ENCODE peak calls at places on chromosome 18, in seven cellular contexts. Q is WERI-Rb-1, A is neuronal stem cell, S is adrenal gland, X is SK-N-SH, L is body of pancreas, W is pancreas. K is an unnamed sample.
A peak's percentile ranks its signal among the peaks of the same experiment; 100 is the strongest.

GRCh38 chr18:57027190-57027708 is 119.6 kb upstream of the BOD1L2 start:
- DNase-seq in Q (no peak), A (no peak), S (no peak), X (no peak), L (peak; percentile 34), W (no peak), K (no peak)

GRCh38 chr18:70197042-70197441 is 8.4 kb downstream of the RTTN start:
- DNase-seq in Q (no peak), A (no peak), S (no peak), X (no peak), L (no peak), W (no peak), K (no peak)

GRCh38 chr18:41763361-41763760 is 191.7 kb upstream of the PIK3C3 start:
- DNase-seq in Q (no peak), A (no peak), S (no peak), X (no peak), L (no peak), W (no peak), K (no peak)

GRCh38 chr18:74378179-74378682 is 62.6 kb downstream of the C18orf63 start:
- DNase-seq in Q (no peak), A (no peak), S (no peak), X (no peak), L (no peak), W (no peak), K (no peak)

GRCh38 chr18:21450913-21451312 is 149.6 kb downstream of the ESCO1 start:
- DNase-seq in Q (no peak), A (no peak), S (no peak), X (no peak), L (no peak), W (no peak), K (no peak)

GRCh38 chr18:27921392-27921791 is 255.5 kb downstream of the CDH2 start:
- DNase-seq in Q (no peak), A (no peak), S (no peak), X (no peak), L (no peak), W (no peak), K (no peak)

GRCh38 chr18:69804776-69805501 is 142.7 kb downstream of the CD226 start:
- DNase-seq in Q (no peak), A (no peak), S (no peak), X (no peak), L (no peak), W (no peak), K (no peak)

GRCh38 chr18:74790451-74790850 is 192.8 kb downstream of the ZNF407 start:
- DNase-seq in Q (no peak), A (no peak), S (no peak), X (no peak), L (no peak), W (no peak), K (no peak)

GRCh38 chr18:64332851-64333250 is 184.0 kb upstream of the LINC00305 start:
- DNase-seq in Q (no peak), A (no peak), S (no peak), X (no peak), L (no peak), W (no peak), K (no peak)

GRCh38 chr18:2881490-2882195 is 34.8 kb downstream of the EMILIN2 start:
- DNase-seq in Q (no peak), A (no peak), S (no peak), X (no peak), L (peak; percentile 57), W (no peak), K (no peak)

GRCh38 chr18:62384610-62385097 is 59.5 kb downstream of the TNFRSF11A start:
- DNase-seq in Q (no peak), A (no peak), S (no peak), X (no peak), L (peak; percentile 5), W (no peak), K (no peak)

GRCh38 chr18:48488388-48488850 is 50.4 kb upstream of the CTIF start:
- DNase-seq in Q (no peak), A (no peak), S (peak; percentile 93), X (no peak), L (peak; percentile 89), W (peak; percentile 75), K (peak; percentile 41)

GRCh38 chr18:76420888-76421287 is 74.2 kb downstream of the ZNF516 start:
- DNase-seq in Q (no peak), A (no peak), S (no peak), X (no peak), L (no peak), W (no peak), K (no peak)

GRCh38 chr18:76412818-76413565 is 82.0 kb downstream of the ZNF516 start:
- DNase-seq in Q (no peak), A (no peak), S (no peak), X (no peak), L (no peak), W (no peak), K (no peak)

GRCh38 chr18:76419811-76420210 is 75.2 kb downstream of the ZNF516 start:
- DNase-seq in Q (no peak), A (no peak), S (no peak), X (no peak), L (no peak), W (no peak), K (no peak)

GRCh38 chr18:76414936-76415621 is 80.0 kb downstream of the ZNF516 start:
- DNase-seq in Q (no peak), A (no peak), S (no peak), X (no peak), L (no peak), W (no peak), K (no peak)

DNA sequence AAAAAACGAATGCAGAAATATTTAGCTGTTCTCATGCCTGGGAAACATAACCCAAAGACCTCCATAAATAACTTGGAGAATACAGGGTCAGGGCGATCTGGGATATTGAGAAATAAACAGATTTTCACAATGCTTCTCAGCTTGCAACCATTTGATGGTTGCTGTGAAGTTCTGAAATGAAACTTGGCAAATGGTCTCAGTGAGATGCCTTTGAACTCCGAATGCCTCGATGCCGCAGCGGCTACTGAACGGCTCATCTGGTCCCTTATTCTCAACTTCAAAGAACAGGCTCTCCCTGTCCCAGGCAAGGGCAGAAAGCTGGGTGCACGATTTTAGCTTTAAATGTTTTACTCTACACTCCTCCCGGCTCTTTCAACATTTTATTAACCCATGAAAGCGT is 78.1 kb downstream of the ZNF516 start:
- DNase-seq in Q (no peak), A (no peak), S (peak; percentile 74), X (no peak), L (no peak), W (no peak), K (no peak)
- H3K4me3 ChIP-seq in Q (no peak overlapping the region), A (no peak overlapping the region), S (no peak overlapping the region), X (no peak overlapping the region), L (no peak overlapping the region), W (no peak overlapping the region), K (no peak overlapping the region)

GRCh38 chr18:49563701-49564100 is 1.8 kb downstream of the LIPG start:
- DNase-seq in Q (no peak), A (no peak), S (no peak), X (no peak), L (no peak), W (no peak), K (no peak)

GRCh38 chr18:49565101-49565500 is 3.2 kb downstream of the LIPG start:
- DNase-seq in Q (no peak), A (no peak), S (no peak), X (no peak), L (no peak), W (no peak), K (no peak)

GRCh38 chr18:49563130-49563540 is 1.3 kb downstream of the LIPG start:
- DNase-seq in Q (no peak), A (no peak), S (no peak), X (no peak), L (no peak), W (no peak), K (no peak)

GRCh38 chr18:49565656-49566055 is 3.8 kb downstream of the LIPG start:
- DNase-seq in Q (peak; percentile 45), A (no peak), S (peak; percentile 53), X (peak; percentile 65), L (peak; percentile 85), W (peak; percentile 74), K (peak; percentile 39)

GRCh38 chr18:49564435-49564834 is 2.6 kb downstream of the LIPG start:
- DNase-seq in Q (no peak), A (no peak), S (no peak), X (no peak), L (no peak), W (no peak), K (no peak)
- H3K4me3 ChIP-seq in Q (no peak overlapping the region), A (peak overlapping the region; percentile 64), S (no peak overlapping the region), X (no peak overlapping the region), L (no peak overlapping the region), W (no peak overlapping the region), K (no peak overlapping the region)

GRCh38 chr18:58194028-58194427 is 150.0 kb downstream of the NEDD4L start:
- DNase-seq in Q (peak; percentile 72), A (no peak), S (no peak), X (peak; percentile 57), L (peak; percentile 56), W (peak; percentile 32), K (no peak)

GRCh38 chr18:58195278-58195721 is 151.3 kb downstream of the NEDD4L start:
- DNase-seq in Q (no peak), A (no peak), S (no peak), X (no peak), L (peak; percentile 74), W (peak; percentile 57), K (no peak)

GRCh38 chr18:58196164-58196563 is 152.1 kb downstream of the NEDD4L start:
- DNase-seq in Q (no peak), A (no peak), S (no peak), X (no peak), L (no peak), W (no peak), K (no peak)

GRCh38 chr18:58201268-58201667 is 157.2 kb downstream of the NEDD4L start:
- DNase-seq in Q (no peak), A (no peak), S (no peak), X (no peak), L (no peak), W (no peak), K (peak; percentile 79)

DNA sequence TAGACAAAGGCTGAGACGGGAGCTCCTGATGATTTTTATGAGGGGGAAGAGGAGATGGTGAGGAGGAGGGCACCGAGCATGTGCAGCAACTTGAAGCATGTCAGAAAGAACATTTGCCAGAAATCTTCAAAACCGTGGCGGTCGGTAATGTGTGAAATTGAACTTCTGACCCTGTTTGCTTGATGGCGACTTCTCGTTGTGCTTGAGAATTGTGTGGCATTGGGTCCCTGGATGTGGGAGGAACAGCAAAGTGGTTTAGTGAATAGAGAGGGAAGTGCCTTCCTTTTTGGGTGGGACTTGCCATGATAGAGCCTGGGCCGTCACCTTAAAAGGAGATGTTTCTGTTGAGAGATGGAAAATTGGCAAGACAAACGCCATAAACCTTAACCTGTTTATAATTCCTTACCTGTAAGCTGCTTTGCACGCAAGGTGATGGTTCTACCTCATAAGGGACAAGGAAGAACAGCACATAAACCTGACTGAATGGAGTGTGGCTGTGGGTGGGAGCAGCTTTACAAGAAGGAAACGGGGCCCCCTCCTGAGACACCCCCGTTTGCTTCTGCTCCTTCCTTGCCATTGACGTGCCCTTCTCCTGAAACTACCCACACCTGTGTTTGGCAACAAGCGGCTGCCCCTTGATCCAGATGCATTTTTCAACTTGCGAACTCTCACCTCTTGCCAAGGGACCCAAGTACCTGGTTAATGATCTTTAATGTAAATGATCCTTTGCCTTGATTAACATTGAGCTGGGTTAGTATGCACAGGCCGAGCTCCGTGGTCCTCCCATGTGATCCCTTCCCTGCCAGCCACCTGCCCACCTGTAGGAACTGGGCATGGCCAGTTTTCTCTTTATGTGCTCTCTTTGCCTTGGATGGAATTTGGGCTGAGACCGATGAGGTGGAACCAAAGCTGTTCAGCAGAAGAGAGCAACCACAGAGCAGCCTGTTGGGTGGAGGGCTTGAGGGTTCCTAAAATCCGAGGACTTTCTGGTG is 153.2 kb downstream of the NEDD4L start:
- DNase-seq in Q (no peak), A (no peak), S (no peak), X (no peak), L (no peak), W (no peak), K (peak; percentile 69)
- H3K4me3 ChIP-seq in Q (no peak overlapping the region), A (no peak overlapping the region), S (no peak overlapping the region), X (no peak overlapping the region), L (no peak overlapping the region), W (no peak overlapping the region), K (no peak overlapping the region)

GRCh38 chr18:12278765-12279682 is 24.9 kb downstream of the CIDEA start:
- DNase-seq in Q (no peak), A (peak; percentile 61), S (peak; percentile 74), X (no peak), L (peak; percentile 44), W (no peak), K (no peak)
- H3K4me3 ChIP-seq in Q (no peak overlapping the region), A (peak overlapping the region; percentile 41), S (no peak overlapping the region), X (no peak overlapping the region), L (no peak overlapping the region), W (peak overlapping the region; percentile 7), K (no peak overlapping the region)